ENCODE peak calls at places on chromosomes 12 and 14, in six cellular contexts. H is keratinocyte, W is tibial artery, V is left lung, A is left ventricle myocardium inferior, C is RWPE2. J is an unnamed sample.

GRCh38 chr12:24596768-24597388 is 352.0 kb downstream of the BCAT1 start:
- DNase-seq in H (no peak), W (no peak), V (no peak), A (no peak), C (no peak), J (no peak)

GRCh38 chr14:73567951-73568885 is 795 bp upstream of the ACOT2 start:
- DNase-seq in H (no peak), W (no peak), V (no peak), A (no peak), C (no peak), J (no peak)

GRCh38 chr14:67683821-67684220 is 9.4 kb upstream of the VTI1B start:
- DNase-seq in H (no peak), W (no peak), V (no peak), A (no peak), C (no peak), J (no peak)

GRCh38 chr12:70928066-70928465 is 7.5 kb upstream of the PTPRR start:
- DNase-seq in H (no peak), W (no peak), V (no peak), A (no peak), C (no peak), J (no peak)

GRCh38 chr12:9646794-9647622 is 22.5 kb upstream of the CLEC2D start:
- DNase-seq in H (no peak), W (no peak), V (no peak), A (no peak), C (no peak), J (no peak)

GRCh38 chr14:95220663-95221231 is 63.4 kb upstream of the DICER1 start:
- DNase-seq in H (no peak), W (no peak), V (no peak), A (no peak), C (no peak), J (no peak)

GRCh38 chr12:52235001-52235760 is 2.1 kb downstream of the KRT7 start:
- DNase-seq in H (no peak), W (no peak), V (peak; percentile 73), A (no peak), C (peak; percentile 42), J (no peak)

GRCh38 chr12:79366374-79366773 is 324.4 kb downstream of the PAWR start:
- DNase-seq in H (no peak), W (no peak), V (no peak), A (no peak), C (no peak), J (no peak)

GRCh38 chr14:98786456-98786855 is 485.5 kb downstream of the BCL11B start:
- DNase-seq in H (no peak), W (no peak), V (no peak), A (no peak), C (no peak), J (no peak)

GRCh38 chr14:35215110-35215872 is 76.9 kb upstream of the PSMA6 start:
- DNase-seq in H (no peak), W (no peak), V (no peak), A (no peak), C (no peak), J (no peak)

GRCh38 chr14:65356327-65356836 is 56.1 kb upstream of the FUT8 start:
- DNase-seq in H (peak; percentile 99), W (no peak), V (no peak), A (no peak), C (peak; percentile 96), J (peak; percentile 4)

GRCh38 chr14:71529855-71530254 is 402.4 kb upstream of the RGS6 start:
- DNase-seq in H (no peak), W (peak; percentile 77), V (no peak), A (no peak), C (no peak), J (no peak)

GRCh38 chr12:113240395-113240794 is 19.1 kb downstream of the TPCN1 start:
- DNase-seq in H (no peak), W (no peak), V (no peak), A (no peak), C (no peak), J (no peak)

GRCh38 chr12:46831335-46832083 is 5.7 kb upstream of the SLC38A4 start:
- DNase-seq in H (no peak), W (no peak), V (peak; percentile 81), A (peak; percentile 77), C (no peak), J (no peak)

GRCh38 chr14:69152181-69152943 is 557 bp downstream of the DCAF5 start:
- DNase-seq in H (no peak), W (no peak), V (peak; percentile 81), A (no peak), C (peak; percentile 68), J (peak; percentile 16)

GRCh38 chr12:7345232-7345631 is 41.4 kb downstream of the ACSM4 start:
- DNase-seq in H (no peak), W (no peak), V (no peak), A (no peak), C (no peak), J (no peak)

GRCh38 chr12:110561471-110562201 is 21.5 kb downstream of the PPTC7 start:
- DNase-seq in H (no peak), W (no peak), V (no peak), A (no peak), C (no peak), J (no peak)

DNA sequence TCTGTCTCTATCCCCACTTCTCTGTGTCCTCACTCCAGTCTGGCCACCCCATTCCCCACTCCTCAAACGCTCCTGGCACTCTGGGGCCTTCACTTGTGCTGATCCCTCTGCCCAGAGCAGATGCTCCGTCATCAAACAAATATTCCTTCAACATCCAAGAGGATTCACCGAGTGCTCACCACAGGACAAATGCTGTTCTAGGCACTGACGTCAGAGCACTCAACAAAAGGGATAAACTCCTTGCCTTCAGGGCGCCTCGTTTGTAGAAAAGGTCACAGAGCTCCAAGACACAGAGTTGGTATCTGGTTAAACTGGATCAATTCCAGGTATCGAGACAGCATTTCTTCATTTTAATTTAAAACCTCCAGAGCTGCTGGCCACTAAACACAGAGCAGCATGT is 35.3 kb downstream of the PSMC1 start:
- DNase-seq in H (no peak), W (no peak), V (no peak), A (no peak), C (no peak), J (no peak)
- H3K36me3 ChIP-seq in H (peaks cover 29% of the 10 kb centered on the region), W (peaks cover 53% of the 10 kb centered on the region), V (peaks cover 77% of the 10 kb centered on the region), A (peaks cover 59% of the 10 kb centered on the region), C (peaks cover 78% of the 10 kb centered on the region), J (peaks cover 18% of the 10 kb centered on the region)

DNA sequence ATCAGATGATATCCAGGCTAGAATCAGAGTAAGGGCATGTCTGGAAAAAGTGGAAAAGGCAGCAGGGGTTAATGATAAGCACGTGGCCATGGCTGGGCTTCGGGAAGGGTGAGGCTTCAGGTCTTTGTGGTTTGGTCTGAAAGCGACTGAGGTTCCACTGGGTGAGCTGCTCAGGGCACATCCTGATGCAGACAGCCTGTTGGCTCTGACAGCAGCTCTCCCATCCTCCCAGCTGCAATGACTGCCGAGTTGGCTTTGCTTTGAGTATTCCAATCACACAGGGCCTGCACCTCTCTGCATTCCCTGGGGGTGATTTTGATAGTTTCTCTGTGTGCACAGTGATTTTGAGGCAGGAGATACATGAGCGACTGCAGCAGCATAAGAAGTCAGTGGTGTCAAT is 390.7 kb downstream of the APAF1 start:
- DNase-seq in H (no peak), W (no peak), V (no peak), A (no peak), C (no peak), J (no peak)
- H3K36me3 ChIP-seq in H (no peaks in the 10 kb centered on the region), W (no peaks in the 10 kb centered on the region), V (no peaks in the 10 kb centered on the region), A (no peaks in the 10 kb centered on the region), C (no peaks in the 10 kb centered on the region), J (no peaks in the 10 kb centered on the region)

DNA sequence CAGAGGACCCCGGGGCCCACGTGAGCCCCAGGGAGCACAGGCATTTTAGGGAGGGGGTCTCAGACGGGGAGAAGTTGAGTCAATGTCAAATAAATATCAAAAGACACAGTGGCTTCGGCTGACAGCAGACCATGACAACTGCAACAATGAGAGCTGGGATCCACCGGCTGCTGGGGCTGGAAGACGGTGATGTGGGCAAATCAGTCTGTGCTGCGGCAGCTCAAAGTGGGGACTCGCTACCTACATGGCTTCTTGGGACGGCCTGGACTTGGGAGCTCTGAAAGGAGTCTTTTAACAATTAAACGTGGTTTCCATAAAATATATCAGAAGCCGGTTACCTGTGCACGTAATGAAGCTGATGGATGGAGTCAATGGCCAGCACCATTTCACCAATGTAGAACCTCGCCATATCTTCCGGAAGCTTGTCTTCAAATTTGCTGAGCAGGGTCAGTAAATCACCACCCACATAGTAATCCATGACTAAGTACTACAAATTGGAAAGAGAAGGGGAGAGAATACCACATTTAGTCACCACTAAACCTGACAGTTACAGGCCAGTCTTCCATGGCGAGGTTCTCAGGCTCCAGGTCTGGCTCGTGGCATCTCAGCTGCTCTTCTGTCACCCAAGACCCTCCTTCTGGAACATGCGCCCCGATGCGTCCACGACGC is 58.0 kb downstream of the CDC42BPB start:
- DNase-seq in H (no peak), W (no peak), V (no peak), A (no peak), C (no peak), J (no peak)
- H3K36me3 ChIP-seq in H (peaks cover 23% of the 10 kb centered on the region), W (peaks cover 33% of the 10 kb centered on the region), V (peaks cover 84% of the 10 kb centered on the region), A (peaks cover 88% of the 10 kb centered on the region), C (peaks cover 70% of the 10 kb centered on the region), J (no peaks in the 10 kb centered on the region)

GRCh38 chr14:102000902-102001301 is 36.5 kb downstream of the DYNC1H1 start:
- DNase-seq in H (no peak), W (no peak), V (no peak), A (no peak), C (no peak), J (no peak)

GRCh38 chr14:101992708-101993107 is 28.3 kb downstream of the DYNC1H1 start:
- DNase-seq in H (no peak), W (no peak), V (no peak), A (no peak), C (no peak), J (no peak)

DNA sequence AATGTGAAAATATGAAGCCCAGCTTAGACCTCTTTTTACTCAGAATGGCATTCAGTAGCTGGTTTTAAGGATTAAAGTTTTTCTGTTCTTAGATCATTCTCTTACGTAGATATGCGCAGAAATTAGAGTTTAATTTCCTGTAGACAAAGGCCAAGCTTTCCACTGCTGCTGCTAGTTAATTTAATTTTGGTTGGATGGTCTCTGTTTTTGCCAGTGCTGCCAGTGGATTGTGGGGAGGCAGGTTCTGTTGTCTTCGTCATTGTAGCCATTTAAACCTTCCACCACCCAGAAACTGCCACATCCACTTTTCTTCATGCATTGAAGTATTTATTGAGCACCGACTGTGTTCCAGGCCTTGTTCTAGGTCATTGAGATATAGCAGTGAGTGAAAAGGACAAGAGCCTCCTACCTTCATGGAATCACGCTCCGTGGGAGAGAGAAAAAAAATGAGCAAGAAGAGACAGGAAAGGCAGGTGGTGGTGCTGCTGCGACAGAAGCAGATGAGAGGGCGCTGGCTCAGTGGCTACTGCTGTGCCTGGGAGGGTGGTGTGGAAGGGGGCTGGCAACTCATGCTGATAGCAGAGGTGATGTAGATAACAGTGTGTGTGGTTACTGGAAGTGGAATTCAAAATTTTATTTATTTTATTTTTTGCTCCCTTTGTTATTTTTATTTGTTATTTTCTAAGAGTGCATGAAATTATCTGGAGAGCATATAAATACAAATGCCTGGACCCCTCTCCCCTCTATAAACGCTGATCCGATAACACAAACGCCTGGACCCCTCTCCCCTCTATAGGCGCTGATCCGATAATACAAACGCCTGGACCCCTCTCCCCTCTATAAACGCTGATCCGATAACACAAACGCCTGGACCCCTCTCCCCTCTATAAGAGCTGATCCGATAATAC is 33.3 kb downstream of the DYNC1H1 start:
- DNase-seq in H (no peak), W (no peak), V (no peak), A (no peak), C (no peak), J (no peak)
- H3K36me3 ChIP-seq in H (peaks cover 58% of the 10 kb centered on the region), W (peaks cover 90% of the 10 kb centered on the region), V (peaks cover 100% of the 10 kb centered on the region), A (peaks cover 99% of the 10 kb centered on the region), C (peaks cover 100% of the 10 kb centered on the region), J (peaks cover 40% of the 10 kb centered on the region)

DNA sequence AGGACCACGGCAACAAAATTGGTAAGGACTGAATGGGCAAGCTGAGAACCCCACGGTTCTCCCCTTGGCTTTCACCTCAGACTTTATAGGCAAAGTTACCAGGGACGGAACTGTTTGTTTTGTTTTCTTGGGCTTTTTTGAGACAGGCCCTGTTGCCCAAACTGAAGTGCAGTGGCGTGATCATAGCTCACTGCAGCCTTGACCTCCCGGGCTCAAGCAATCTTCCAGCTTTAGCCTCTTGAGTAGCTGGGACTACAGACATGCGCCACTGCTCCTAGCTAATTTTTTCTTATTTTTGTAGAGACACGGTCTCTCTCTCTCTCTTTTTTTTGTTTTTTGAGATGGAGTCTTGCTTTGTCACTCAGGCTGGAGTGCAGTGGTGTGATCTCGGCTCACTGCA is 71.1 kb downstream of the TRAFD1 start:
- DNase-seq in H (no peak), W (no peak), V (no peak), A (no peak), C (no peak), J (no peak)
- H3K36me3 ChIP-seq in H (peaks cover 22% of the 10 kb centered on the region), W (peaks cover 42% of the 10 kb centered on the region), V (peaks cover 89% of the 10 kb centered on the region), A (peaks cover 86% of the 10 kb centered on the region), C (peaks cover 15% of the 10 kb centered on the region), J (peaks cover 6% of the 10 kb centered on the region)